ENCODE peak calls at places on chromosomes 1 and 21, in seven cellular contexts. One of them, this sample, is unnamed.

GRCh38 chr21:38472709-38473108 is 25.6 kb downstream of the ERG start:
- DNase-seq in prostate gland: no peak
- DNase-seq in right lobe of liver: no peak
- DNase-seq in brain microvascular endothelial cell: no peak
- DNase-seq in heart left ventricle: peak; percentile 43
- DNase-seq in fibroblast of lung: no peak
- DNase-seq in WERI-Rb-1: no peak
- DNase-seq in this sample: no peak

GRCh38 chr1:184792450-184792969 is 37.9 kb upstream of the EDEM3 start:
- DNase-seq in prostate gland: peak; percentile 44
- DNase-seq in right lobe of liver: peak; percentile 89
- DNase-seq in brain microvascular endothelial cell: peak; percentile 95
- DNase-seq in heart left ventricle: peak; percentile 84
- DNase-seq in fibroblast of lung: peak; percentile 98
- DNase-seq in WERI-Rb-1: no peak
- DNase-seq in this sample: no peak

GRCh38 chr1:234926252-234926573 is 202.4 kb downstream of the TOMM20 start:
- DNase-seq in prostate gland: no peak
- DNase-seq in right lobe of liver: peak; percentile 23
- DNase-seq in brain microvascular endothelial cell: no peak
- DNase-seq in heart left ventricle: no peak
- DNase-seq in fibroblast of lung: no peak
- DNase-seq in WERI-Rb-1: no peak
- DNase-seq in this sample: no peak

GRCh38 chr1:160189649-160190625 is at the start of gene CASQ1:
- DNase-seq in prostate gland: peak; percentile 17
- DNase-seq in right lobe of liver: no peak
- DNase-seq in brain microvascular endothelial cell: no peak
- DNase-seq in heart left ventricle: peak; percentile 78
- DNase-seq in fibroblast of lung: peak; percentile 38
- DNase-seq in WERI-Rb-1: no peak
- DNase-seq in this sample: no peak

GRCh38 chr1:209884249-209884648 is 53.8 kb upstream of the SYT14 start:
- DNase-seq in prostate gland: no peak
- DNase-seq in right lobe of liver: no peak
- DNase-seq in brain microvascular endothelial cell: peak; percentile 74
- DNase-seq in heart left ventricle: no peak
- DNase-seq in fibroblast of lung: peak; percentile 43
- DNase-seq in WERI-Rb-1: no peak
- DNase-seq in this sample: no peak

GRCh38 chr1:221264848-221265247 is 385.6 kb downstream of the HLX start:
- DNase-seq in prostate gland: no peak
- DNase-seq in right lobe of liver: no peak
- DNase-seq in brain microvascular endothelial cell: no peak
- DNase-seq in heart left ventricle: no peak
- DNase-seq in fibroblast of lung: peak; percentile 68
- DNase-seq in WERI-Rb-1: no peak
- DNase-seq in this sample: no peak

GRCh38 chr1:27299385-27300252 is 22.3 kb upstream of the TMEM222 start:
- DNase-seq in prostate gland: peak; percentile 86
- DNase-seq in right lobe of liver: no peak
- DNase-seq in brain microvascular endothelial cell: peak; percentile 99
- DNase-seq in heart left ventricle: peak; percentile 82
- DNase-seq in fibroblast of lung: peak; percentile 96
- DNase-seq in WERI-Rb-1: peak; percentile 69
- DNase-seq in this sample: peak; percentile 53

GRCh38 chr1:32448773-32449456 is 16.0 kb upstream of the ZBTB8B start:
- DNase-seq in prostate gland: no peak
- DNase-seq in right lobe of liver: no peak
- DNase-seq in brain microvascular endothelial cell: no peak
- DNase-seq in heart left ventricle: no peak
- DNase-seq in fibroblast of lung: no peak
- DNase-seq in WERI-Rb-1: peak; percentile 77
- DNase-seq in this sample: peak; percentile 67

GRCh38 chr1:53614231-53615021 is 124.5 kb downstream of the GLIS1 start:
- DNase-seq in prostate gland: no peak
- DNase-seq in right lobe of liver: peak; percentile 36
- DNase-seq in brain microvascular endothelial cell: no peak
- DNase-seq in heart left ventricle: no peak
- DNase-seq in fibroblast of lung: no peak
- DNase-seq in WERI-Rb-1: no peak
- DNase-seq in this sample: no peak

GRCh38 chr1:207084701-207085180 is 3.9 kb upstream of the C4BPB start:
- DNase-seq in prostate gland: peak; percentile 36
- DNase-seq in right lobe of liver: no peak
- DNase-seq in brain microvascular endothelial cell: peak; percentile 59
- DNase-seq in heart left ventricle: no peak
- DNase-seq in fibroblast of lung: peak; percentile 56
- DNase-seq in WERI-Rb-1: peak; percentile 77
- DNase-seq in this sample: peak; percentile 44

GRCh38 chr1:90835661-90836344 is 118.7 kb upstream of the BARHL2 start:
- DNase-seq in prostate gland: no peak
- DNase-seq in right lobe of liver: no peak
- DNase-seq in brain microvascular endothelial cell: no peak
- DNase-seq in heart left ventricle: peak; percentile 31
- DNase-seq in fibroblast of lung: no peak
- DNase-seq in WERI-Rb-1: no peak
- DNase-seq in this sample: no peak

GRCh38 chr1:90831910-90832309 is 114.8 kb upstream of the BARHL2 start:
- DNase-seq in prostate gland: no peak
- DNase-seq in right lobe of liver: no peak
- DNase-seq in brain microvascular endothelial cell: no peak
- DNase-seq in heart left ventricle: no peak
- DNase-seq in fibroblast of lung: no peak
- DNase-seq in WERI-Rb-1: no peak
- DNase-seq in this sample: no peak

GRCh38 chr1:90834354-90835171 is 117.5 kb upstream of the BARHL2 start:
- DNase-seq in prostate gland: no peak
- DNase-seq in right lobe of liver: no peak
- DNase-seq in brain microvascular endothelial cell: no peak
- DNase-seq in heart left ventricle: no peak
- DNase-seq in fibroblast of lung: peak; percentile 18
- DNase-seq in WERI-Rb-1: no peak
- DNase-seq in this sample: no peak

GRCh38 chr1:90835172-90835660 is 118.1 kb upstream of the BARHL2 start:
- DNase-seq in prostate gland: no peak
- DNase-seq in right lobe of liver: no peak
- DNase-seq in brain microvascular endothelial cell: no peak
- DNase-seq in heart left ventricle: no peak
- DNase-seq in fibroblast of lung: no peak
- DNase-seq in WERI-Rb-1: no peak
- DNase-seq in this sample: no peak

DNA sequence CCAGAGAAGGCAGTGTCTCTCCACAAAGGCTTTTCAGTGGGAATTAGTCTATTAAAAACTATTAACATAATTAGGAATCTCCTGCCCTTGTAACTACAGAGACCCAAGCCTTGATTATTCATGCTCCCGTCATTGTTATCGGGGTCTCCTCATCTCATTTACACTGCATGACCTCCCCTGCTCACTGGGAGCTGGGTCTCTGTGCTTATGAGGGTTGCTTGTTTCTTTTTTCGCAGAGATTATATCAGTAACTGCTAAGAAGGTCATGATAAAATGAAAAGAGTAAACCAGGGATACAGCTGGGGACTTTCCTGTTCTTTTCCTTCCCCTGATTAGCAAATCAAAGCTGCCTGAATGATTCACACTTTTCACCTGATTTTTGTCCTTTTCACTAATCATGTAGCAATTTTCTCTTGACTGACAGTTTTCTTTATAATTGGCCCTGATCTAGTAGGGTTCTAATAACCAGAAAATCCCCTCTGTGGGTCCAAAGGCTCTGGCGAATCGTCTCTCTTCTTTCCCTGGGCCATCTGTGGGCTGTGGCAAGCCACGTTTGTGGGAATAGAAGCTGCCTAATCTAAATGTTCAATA is 116.5 kb upstream of the BARHL2 start:
- DNase-seq in prostate gland: no peak
- DNase-seq in right lobe of liver: no peak
- DNase-seq in brain microvascular endothelial cell: no peak
- DNase-seq in heart left ventricle: no peak
- DNase-seq in fibroblast of lung: no peak
- DNase-seq in WERI-Rb-1: no peak
- DNase-seq in this sample: no peak
- H3K27me3 ChIP-seq in prostate gland: peaks cover 21% of the 10 kb centered on the region
- H3K27me3 ChIP-seq in right lobe of liver: no peaks in the 10 kb centered on the region
- H3K27me3 ChIP-seq in brain microvascular endothelial cell: peaks cover 53% of the 10 kb centered on the region
- H3K27me3 ChIP-seq in heart left ventricle: peaks cover 18% of the 10 kb centered on the region
- H3K27me3 ChIP-seq in fibroblast of lung: peaks cover 42% of the 10 kb centered on the region
- H3K27me3 ChIP-seq in WERI-Rb-1: no peaks in the 10 kb centered on the region
- H3K27me3 ChIP-seq in this sample: peaks cover 45% of the 10 kb centered on the region

DNA sequence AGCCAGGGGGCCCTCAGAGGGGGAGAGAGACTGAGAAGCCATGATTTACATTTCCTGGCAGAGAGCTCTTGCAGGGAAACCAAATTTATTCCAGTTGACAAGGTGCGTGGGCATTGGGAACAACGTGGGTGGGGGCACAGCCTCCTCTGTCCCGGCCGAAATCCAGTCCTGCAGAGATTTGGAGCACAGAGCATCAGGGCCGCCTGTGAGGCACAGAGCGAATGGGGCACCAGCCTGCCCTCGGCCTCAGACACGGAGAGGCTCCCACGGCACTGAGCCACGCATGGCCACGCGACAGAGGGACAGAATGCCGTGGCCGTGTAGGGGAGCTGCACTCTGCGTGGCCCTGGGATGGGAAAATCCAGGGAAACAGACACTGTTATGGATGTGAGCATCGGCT is 13.4 kb upstream of the C1orf159 start:
- DNase-seq in prostate gland: no peak
- DNase-seq in right lobe of liver: no peak
- DNase-seq in brain microvascular endothelial cell: no peak
- DNase-seq in heart left ventricle: no peak
- DNase-seq in fibroblast of lung: no peak
- DNase-seq in WERI-Rb-1: no peak
- DNase-seq in this sample: no peak
- H3K27me3 ChIP-seq in prostate gland: no peaks in the 10 kb centered on the region
- H3K27me3 ChIP-seq in right lobe of liver: no peaks in the 10 kb centered on the region
- H3K27me3 ChIP-seq in brain microvascular endothelial cell: no peaks in the 10 kb centered on the region
- H3K27me3 ChIP-seq in heart left ventricle: no peaks in the 10 kb centered on the region
- H3K27me3 ChIP-seq in fibroblast of lung: peaks cover 3% of the 10 kb centered on the region
- H3K27me3 ChIP-seq in WERI-Rb-1: no peaks in the 10 kb centered on the region
- H3K27me3 ChIP-seq in this sample: peaks cover 3% of the 10 kb centered on the region

GRCh38 chr1:43856188-43856587 is 77.4 kb upstream of the ARTN start:
- DNase-seq in prostate gland: no peak
- DNase-seq in right lobe of liver: no peak
- DNase-seq in brain microvascular endothelial cell: no peak
- DNase-seq in heart left ventricle: no peak
- DNase-seq in fibroblast of lung: no peak
- DNase-seq in WERI-Rb-1: no peak
- DNase-seq in this sample: no peak

GRCh38 chr1:43861985-43862735 is 71.4 kb upstream of the ARTN start:
- DNase-seq in prostate gland: no peak
- DNase-seq in right lobe of liver: no peak
- DNase-seq in brain microvascular endothelial cell: no peak
- DNase-seq in heart left ventricle: no peak
- DNase-seq in fibroblast of lung: no peak
- DNase-seq in WERI-Rb-1: no peak
- DNase-seq in this sample: no peak

GRCh38 chr1:43861337-43861736 is 72.3 kb upstream of the ARTN start:
- DNase-seq in prostate gland: no peak
- DNase-seq in right lobe of liver: no peak
- DNase-seq in brain microvascular endothelial cell: no peak
- DNase-seq in heart left ventricle: no peak
- DNase-seq in fibroblast of lung: peak; percentile 85
- DNase-seq in WERI-Rb-1: no peak
- DNase-seq in this sample: no peak

GRCh38 chr1:43857163-43857562 is 76.4 kb upstream of the ARTN start:
- DNase-seq in prostate gland: no peak
- DNase-seq in right lobe of liver: no peak
- DNase-seq in brain microvascular endothelial cell: no peak
- DNase-seq in heart left ventricle: no peak
- DNase-seq in fibroblast of lung: no peak
- DNase-seq in WERI-Rb-1: no peak
- DNase-seq in this sample: no peak

DNA sequence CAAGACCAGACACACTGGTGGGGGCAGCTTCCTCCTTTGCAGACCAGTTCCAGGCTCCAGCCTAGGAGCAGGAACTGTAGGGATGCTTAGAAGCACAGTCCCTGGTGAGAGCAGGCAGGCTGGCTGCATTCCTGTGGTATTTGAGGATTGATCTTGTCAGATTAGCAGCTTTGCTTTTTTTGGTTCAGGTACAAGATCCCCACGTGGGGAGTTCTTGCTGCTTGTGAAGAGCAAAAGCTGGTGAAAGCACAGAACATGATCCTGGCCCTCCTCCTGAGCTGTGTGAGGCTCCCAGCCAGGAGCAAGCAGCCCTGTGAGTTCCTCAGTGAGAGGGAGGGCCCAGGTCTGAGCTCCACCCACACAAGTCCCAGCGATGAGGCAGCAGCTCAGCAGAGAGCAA is 75.3 kb upstream of the ARTN start:
- DNase-seq in prostate gland: peak; percentile 91
- DNase-seq in right lobe of liver: no peak
- DNase-seq in brain microvascular endothelial cell: peak; percentile 99
- DNase-seq in heart left ventricle: peak; percentile 69
- DNase-seq in fibroblast of lung: peak; percentile 97
- DNase-seq in WERI-Rb-1: peak; percentile 18
- DNase-seq in this sample: no peak
- H3K27me3 ChIP-seq in prostate gland: no peaks in the 10 kb centered on the region
- H3K27me3 ChIP-seq in right lobe of liver: no peaks in the 10 kb centered on the region
- H3K27me3 ChIP-seq in brain microvascular endothelial cell: no peaks in the 10 kb centered on the region
- H3K27me3 ChIP-seq in heart left ventricle: no peaks in the 10 kb centered on the region
- H3K27me3 ChIP-seq in fibroblast of lung: no peaks in the 10 kb centered on the region
- H3K27me3 ChIP-seq in WERI-Rb-1: no peaks in the 10 kb centered on the region
- H3K27me3 ChIP-seq in this sample: no peaks in the 10 kb centered on the region

GRCh38 chr21:33069243-33069642 is 698 bp upstream of the OLIG1 start:
- DNase-seq in prostate gland: no peak
- DNase-seq in right lobe of liver: no peak
- DNase-seq in brain microvascular endothelial cell: no peak
- DNase-seq in heart left ventricle: no peak
- DNase-seq in fibroblast of lung: no peak
- DNase-seq in WERI-Rb-1: no peak
- DNase-seq in this sample: no peak

GRCh38 chr21:33070921-33071877 is 1.3 kb downstream of the OLIG1 start:
- DNase-seq in prostate gland: no peak
- DNase-seq in right lobe of liver: peak; percentile 47
- DNase-seq in brain microvascular endothelial cell: no peak
- DNase-seq in heart left ventricle: no peak
- DNase-seq in fibroblast of lung: no peak
- DNase-seq in WERI-Rb-1: peak; percentile 47
- DNase-seq in this sample: no peak

GRCh38 chr21:33069994-33070811 is at the start of gene OLIG1:
- DNase-seq in prostate gland: peak; percentile 31
- DNase-seq in right lobe of liver: peak; percentile 53
- DNase-seq in brain microvascular endothelial cell: no peak
- DNase-seq in heart left ventricle: peak; percentile 50
- DNase-seq in fibroblast of lung: no peak
- DNase-seq in WERI-Rb-1: peak; percentile 77
- DNase-seq in this sample: no peak

GRCh38 chr21:33067457-33067856 is 2.5 kb upstream of the OLIG1 start:
- DNase-seq in prostate gland: no peak
- DNase-seq in right lobe of liver: no peak
- DNase-seq in brain microvascular endothelial cell: no peak
- DNase-seq in heart left ventricle: no peak
- DNase-seq in fibroblast of lung: no peak
- DNase-seq in WERI-Rb-1: no peak
- DNase-seq in this sample: no peak

DNA sequence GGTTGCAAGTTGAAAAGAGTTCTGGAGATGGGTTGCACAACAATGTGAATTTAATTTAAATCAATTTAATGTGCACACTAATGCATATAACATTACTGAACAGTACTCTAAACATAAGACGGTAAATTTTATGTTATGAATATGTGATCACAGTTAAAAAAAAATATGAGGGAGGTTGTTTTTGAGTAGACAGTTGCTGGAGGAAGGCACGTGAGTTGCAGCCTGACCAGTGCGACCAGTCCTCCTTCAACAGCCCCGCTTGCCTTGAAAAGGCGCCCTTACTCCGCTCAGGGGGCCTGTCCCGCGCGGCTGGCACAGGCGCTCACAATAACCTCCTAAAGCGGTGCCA is 322 bp upstream of the OLIG1 start:
- DNase-seq in prostate gland: no peak
- DNase-seq in right lobe of liver: no peak
- DNase-seq in brain microvascular endothelial cell: no peak
- DNase-seq in heart left ventricle: no peak
- DNase-seq in fibroblast of lung: no peak
- DNase-seq in WERI-Rb-1: no peak
- DNase-seq in this sample: no peak
- H3K27me3 ChIP-seq in prostate gland: peaks cover 32% of the 10 kb centered on the region
- H3K27me3 ChIP-seq in right lobe of liver: no peaks in the 10 kb centered on the region
- H3K27me3 ChIP-seq in brain microvascular endothelial cell: peaks cover 93% of the 10 kb centered on the region
- H3K27me3 ChIP-seq in heart left ventricle: peaks cover 74% of the 10 kb centered on the region
- H3K27me3 ChIP-seq in fibroblast of lung: peaks cover 64% of the 10 kb centered on the region
- H3K27me3 ChIP-seq in WERI-Rb-1: peaks cover 43% of the 10 kb centered on the region
- H3K27me3 ChIP-seq in this sample: peaks cover 84% of the 10 kb centered on the region

This sample was measured in BE2C.